ENCODE peak calls at places on chromosomes 12 and 14, in five cellular contexts. L is GM12878, V is astrocyte, H is fibroblast of lung, K is endothelial cell of umbilical vein. Z is an unnamed sample.

GRCh38 chr12:49428652-49429549 is 61.6 kb downstream of the SPATS2 start:
- DNase-seq in L (peak; percentile 60), V (peak; percentile 82), H (peak; percentile 83), K (peak; percentile 27), Z (no peak)

GRCh38 chr14:102867826-102868580 is 54.5 kb upstream of the AMN start:
- DNase-seq in L (no peak), V (no peak), H (no peak), K (no peak), Z (no peak)

GRCh38 chr14:76919811-76920571 is 93.8 kb downstream of the LRRC74A start:
- DNase-seq in L (no peak), V (peak; percentile 88), H (peak; percentile 91), K (peak; percentile 72), Z (peak; percentile 99)

GRCh38 chr12:21324551-21324950 is 10.2 kb downstream of the SLCO1A2 start:
- DNase-seq in L (no peak), V (no peak), H (no peak), K (no peak), Z (no peak)

GRCh38 chr12:54933381-54933780 is 51.2 kb downstream of the TESPA1 start:
- DNase-seq in L (peak; percentile 2), V (peak; percentile 54), H (peak; percentile 63), K (no peak), Z (no peak)

GRCh38 chr14:69648480-69649414 is 37.4 kb downstream of the SUSD6 start:
- DNase-seq in L (peak; percentile 81), V (peak; percentile 75), H (peak; percentile 81), K (peak; percentile 92), Z (no peak)

GRCh38 chr14:91246051-91246852 is 1.7 kb upstream of the GPR68 start:
- DNase-seq in L (no peak), V (no peak), H (no peak), K (no peak), Z (no peak)

GRCh38 chr14:67579636-67580035 is 20.4 kb downstream of the PIGH start:
- DNase-seq in L (no peak), V (no peak), H (no peak), K (no peak), Z (no peak)

GRCh38 chr12:88764781-88765470 is 184.7 kb upstream of the KITLG start:
- DNase-seq in L (no peak), V (peak; percentile 4), H (peak; percentile 13), K (no peak), Z (no peak)

GRCh38 chr14:67311868-67312267 is 47.7 kb downstream of the ATP6V1D start:
- DNase-seq in L (no peak), V (no peak), H (no peak), K (no peak), Z (no peak)

DNA sequence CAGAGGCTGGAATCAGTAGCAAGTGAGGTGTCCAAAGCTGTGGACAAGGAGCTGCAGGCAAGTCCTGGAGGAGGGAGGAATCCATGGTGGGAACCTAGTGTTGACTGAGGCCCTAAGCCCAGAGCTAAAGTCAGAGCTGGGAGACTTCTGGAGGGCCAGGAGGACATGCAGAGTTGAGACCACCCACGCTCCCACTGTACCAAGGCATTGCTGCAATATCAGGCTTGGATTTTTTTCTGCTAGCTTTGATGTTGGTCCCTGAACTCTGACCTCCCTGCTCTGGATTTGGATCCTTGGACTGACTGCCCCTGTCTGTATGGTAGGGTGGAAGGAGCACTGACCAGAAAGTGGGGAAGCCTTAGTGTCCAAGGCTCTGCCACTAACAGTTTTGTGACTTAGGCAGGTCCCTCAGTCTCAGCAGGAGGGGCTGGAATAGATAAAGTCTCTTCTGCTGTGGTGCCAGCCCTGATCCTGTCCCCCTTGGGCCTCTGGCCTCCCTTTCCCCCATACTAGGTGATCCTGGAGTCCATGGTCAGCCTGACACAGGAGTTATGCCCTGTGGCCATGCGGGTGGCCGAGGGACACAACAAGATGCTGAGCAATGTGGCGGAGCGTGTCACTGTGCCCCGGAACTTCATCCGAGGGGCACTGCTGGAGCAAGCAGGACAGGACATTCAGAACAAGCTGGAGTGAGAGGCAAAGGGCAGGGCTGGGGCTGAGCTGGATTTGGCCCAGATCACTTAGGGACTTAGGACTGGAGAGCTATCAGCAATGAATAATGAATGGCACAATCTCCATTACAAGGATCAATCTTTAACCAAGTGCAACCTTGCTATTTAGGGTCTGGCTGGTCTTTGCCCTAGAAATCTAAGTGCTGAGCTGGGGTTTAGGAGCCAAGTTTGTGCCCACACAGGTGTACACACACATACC is 9.4 kb downstream of the CARMIL3 start:
- DNase-seq in L (no peak), V (no peak), H (no peak), K (no peak), Z (no peak)
- TF ChIP-seq EZH2 in L (no peak), V (no peak), H (no peak), K (no peak), Z (no peak)

DNA sequence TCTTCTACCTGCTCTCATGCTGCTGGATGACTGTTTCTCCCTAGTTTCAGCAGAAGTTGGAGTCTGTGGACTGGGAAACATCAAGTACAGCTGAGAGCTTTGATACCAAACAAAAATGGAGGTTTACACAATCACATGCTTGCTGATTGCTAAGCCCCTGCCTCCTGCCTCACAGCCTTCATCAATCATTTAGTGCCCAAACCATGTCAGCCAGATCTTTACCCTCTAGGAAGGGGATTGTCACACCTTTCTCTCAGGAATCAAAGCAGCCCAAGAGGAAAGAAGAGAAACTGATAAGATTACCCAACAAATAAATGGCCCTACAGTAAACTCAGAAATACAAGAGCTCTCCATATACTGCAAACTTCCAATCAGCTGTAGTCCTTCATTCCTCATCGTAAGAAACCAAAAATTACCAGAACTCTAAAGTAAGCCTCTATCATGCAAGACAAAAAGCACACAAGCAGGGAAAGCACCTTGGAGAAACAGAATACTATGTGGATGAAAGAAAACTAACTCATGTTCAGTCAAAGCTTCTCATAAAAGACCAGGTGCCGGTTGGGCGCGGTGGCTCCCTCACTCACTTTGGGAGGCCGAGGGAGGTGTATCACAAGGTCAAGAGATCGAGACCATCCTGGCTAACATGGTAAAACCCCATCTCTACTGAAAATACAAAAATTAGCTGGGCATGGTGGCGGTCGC is 63.6 kb upstream of the RESF1 start:
- DNase-seq in L (no peak), V (no peak), H (no peak), K (no peak), Z (no peak)
- H3K9me3 ChIP-seq in L (peaks cover 38% of the 10 kb centered on the region), V (no peaks in the 10 kb centered on the region), H (no peaks in the 10 kb centered on the region), K (no peaks in the 10 kb centered on the region), Z (no peaks in the 10 kb centered on the region)

GRCh38 chr14:101823081-101823480 is 61.6 kb downstream of the PPP2R5C start:
- DNase-seq in L (no peak), V (no peak), H (no peak), K (no peak), Z (no peak)
- H3K27ac ChIP-seq in L (peak overlapping the region; percentile 99), V (no peak overlapping the region), H (peak overlapping the region; percentile 93), K (no peak overlapping the region), Z (no peak overlapping the region)

DNA sequence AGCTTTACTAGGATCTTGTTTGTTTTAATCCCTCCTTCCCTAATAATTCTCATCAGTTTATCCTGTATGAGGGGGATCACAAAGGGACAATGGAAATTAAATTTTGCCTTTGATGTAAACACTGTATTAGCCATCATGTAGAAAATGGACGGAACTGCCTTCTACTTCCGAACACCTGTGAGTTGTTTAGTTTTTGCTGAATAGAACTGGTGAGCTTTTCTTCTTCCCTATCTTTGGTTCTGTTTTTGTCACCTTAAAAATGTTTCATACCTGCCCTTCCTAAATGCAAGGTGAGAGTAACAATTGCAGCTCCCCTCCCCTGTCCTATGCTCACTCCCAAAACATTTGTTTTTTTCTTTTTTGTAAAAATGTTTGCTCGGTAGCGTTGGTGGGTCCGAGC is 7.6 kb downstream of the FOXA1 start:
- DNase-seq in L (no peak), V (no peak), H (no peak), K (peak; percentile 55), Z (no peak)
- TF ChIP-seq EZH2 in L (no peak), V (no peak), H (peak; percentile 44), K (no peak), Z (no peak)

GRCh38 chr14:105927661-105928060 is 401.3 kb downstream of the TMEM121 start:
- DNase-seq in L (no peak), V (no peak), H (no peak), K (no peak), Z (no peak)
- H3K9me3 ChIP-seq in L (no peaks in the 10 kb centered on the region), V (peaks cover 14% of the 10 kb centered on the region), H (no peaks in the 10 kb centered on the region), K (peaks cover 13% of the 10 kb centered on the region), Z (no peaks in the 10 kb centered on the region)